ENCODE peak calls at places on chromosomes 13 and 19, in seven cellular contexts. Y is naive thymus-derived CD4-positive, alpha-beta T cell; T is cardiac muscle cell; V is heart left ventricle; K is pancreas; R is mesendoderm; D is breast epithelium. I is an unnamed sample.

GRCh38 chr19:4922530-4923378 is 13.5 kb downstream of the UHRF1 start:
- DNase-seq in Y (no peak), D (no peak), R (no peak), K (no peak), T (no peak), V (no peak), I (no peak)

GRCh38 chr19:40815223-40815622 is 16.2 kb downstream of the EGLN2 start:
- DNase-seq in Y (no peak), D (no peak), T (no peak), R (no peak), V (no peak), K (no peak), I (no peak)

GRCh38 chr13:99196466-99197256 is 4.0 kb upstream of the UBAC2 start:
- DNase-seq in D (no peak), Y (peak; percentile 64), K (no peak), T (no peak), V (no peak), R (no peak), I (no peak)

GRCh38 chr19:13492128-13492527 is 14.2 kb downstream of the CACNA1A start:
- DNase-seq in K (no peak), V (no peak), Y (no peak), D (no peak), R (peak; percentile 77), T (peak; percentile 89), I (no peak)

GRCh38 chr13:84400711-84401110 is 518.4 kb upstream of the SLITRK1 start:
- DNase-seq in V (no peak), D (no peak), K (no peak), R (no peak), T (peak; percentile 78), Y (no peak), I (no peak)

GRCh38 chr19:15251749-15252397 is 19.6 kb upstream of the EPHX3 start:
- DNase-seq in D (no peak), V (peak; percentile 92), K (no peak), Y (no peak), R (peak; percentile 88), T (peak; percentile 98), I (peak; percentile 83)

GRCh38 chr13:19606152-19606551 is 27.3 kb upstream of the MPHOSPH8 start:
- DNase-seq in Y (no peak), D (no peak), V (no peak), R (no peak), T (no peak), K (no peak), I (no peak)

GRCh38 chr19:49741210-49741844 is 21.8 kb downstream of the TSKS start:
- DNase-seq in D (no peak), Y (no peak), V (no peak), K (no peak), R (no peak), T (no peak), I (no peak)

GRCh38 chr19:39871362-39871761 is 25.2 kb upstream of the FBL start:
- DNase-seq in K (no peak), D (no peak), T (no peak), Y (no peak), V (no peak), R (no peak), I (no peak)

GRCh38 chr19:15330801-15331418 is 1.4 kb downstream of the BRD4 start:
- DNase-seq in Y (no peak), R (peak; percentile 74), D (no peak), K (no peak), T (peak; percentile 64), V (no peak), I (no peak)

GRCh38 chr19:13920940-13921744 is 15.1 kb downstream of the CC2D1A start:
- DNase-seq in D (no peak), R (peak; percentile 89), Y (peak; percentile 13), K (no peak), V (no peak), T (peak; percentile 57), I (no peak)

GRCh38 chr19:11626252-11626651 is 29.0 kb downstream of the ZNF627 start:
- DNase-seq in T (no peak), Y (no peak), R (no peak), D (no peak), V (no peak), K (no peak), I (no peak)

GRCh38 chr19:3176715-3177501 is 1.7 kb upstream of the S1PR4 start:
- DNase-seq in K (no peak), V (no peak), D (no peak), T (no peak), R (peak; percentile 49), Y (no peak), I (no peak)

GRCh38 chr13:31051999-31052398 is 109.7 kb downstream of the HSPH1 start:
- DNase-seq in T (no peak), K (no peak), Y (no peak), V (no peak), R (peak; percentile 84), D (no peak), I (no peak)

GRCh38 chr19:17259934-17260333 is 4.6 kb downstream of the USHBP1 start:
- DNase-seq in T (no peak), D (no peak), R (no peak), K (no peak), Y (no peak), V (no peak), I (no peak)

GRCh38 chr19:17706750-17707181 is 12.5 kb upstream of the MAP1S start:
- DNase-seq in V (no peak), R (peak; percentile 91), T (peak; percentile 79), D (no peak), K (no peak), Y (no peak), I (no peak)

GRCh38 chr19:52221031-52221430 is 31.2 kb downstream of the PPP2R1A start:
- DNase-seq in Y (no peak), K (no peak), R (no peak), D (no peak), T (no peak), V (no peak), I (no peak)
- H3K36me3 ChIP-seq in Y (peaks cover 64% of the 10 kb centered on the region), K (peaks cover 78% of the 10 kb centered on the region), R (peaks cover 33% of the 10 kb centered on the region), D (peaks cover 43% of the 10 kb centered on the region), T (peaks cover 91% of the 10 kb centered on the region), V (peaks cover 100% of the 10 kb centered on the region), I (peaks cover 30% of the 10 kb centered on the region)

GRCh38 chr19:45420871-45421270 is 2.8 kb downstream of the ERCC1 start:
- DNase-seq in V (no peak), D (no peak), Y (no peak), K (no peak), R (no peak), T (no peak), I (no peak)

GRCh38 chr19:45419396-45419795 is 4.3 kb downstream of the ERCC1 start:
- DNase-seq in R (no peak), Y (no peak), K (no peak), D (no peak), T (no peak), V (peak; percentile 58), I (no peak)

GRCh38 chr19:45418812-45419211 is 4.9 kb downstream of the ERCC1 start:
- DNase-seq in Y (no peak), D (no peak), T (no peak), R (no peak), V (no peak), K (no peak), I (no peak)

GRCh38 chr19:45420356-45420755 is 3.4 kb downstream of the ERCC1 start:
- DNase-seq in R (no peak), V (no peak), D (no peak), K (no peak), T (no peak), Y (no peak), I (no peak)

DNA sequence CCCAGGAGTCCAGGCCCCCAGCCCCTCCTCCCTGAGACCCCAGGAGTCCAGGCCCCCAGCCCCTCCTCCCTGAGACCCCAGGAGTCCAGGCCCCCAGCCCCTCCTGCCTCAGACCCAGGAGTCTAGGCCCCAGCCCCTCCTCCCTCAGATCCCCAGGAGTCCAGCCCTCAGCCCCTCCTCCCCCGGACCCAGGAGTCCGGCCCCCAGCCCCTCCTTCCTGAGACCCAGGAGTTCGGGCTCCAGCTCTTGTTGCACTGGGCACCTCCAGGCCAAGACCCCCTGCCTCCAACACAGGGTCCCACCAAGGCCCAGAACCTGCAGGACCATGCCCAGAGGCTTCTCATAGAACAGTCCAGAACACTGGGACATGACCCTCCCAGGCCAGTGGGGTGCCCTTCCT is 3.8 kb downstream of the ERCC1 start:
- DNase-seq in Y (no peak), T (no peak), R (no peak), D (no peak), K (no peak), V (no peak), I (no peak)
- H3K4me1 ChIP-seq in Y (peaks cover 24% of the 10 kb centered on the region), T (peaks cover 11% of the 10 kb centered on the region), R (peaks cover 2% of the 10 kb centered on the region), D (peaks cover 8% of the 10 kb centered on the region), K (no peaks in the 10 kb centered on the region), V (peaks cover 26% of the 10 kb centered on the region), I (peaks cover 18% of the 10 kb centered on the region)

GRCh38 chr19:19385900-19386339 is 19.6 kb upstream of the GATAD2A start:
- DNase-seq in R (peak; percentile 73), Y (no peak), D (no peak), K (no peak), T (no peak), V (no peak), I (peak; percentile 31)

GRCh38 chr19:19385131-19385899 is 20.2 kb upstream of the GATAD2A start:
- DNase-seq in R (peak; percentile 100), Y (peak; percentile 100), K (peak; percentile 99), D (peak; percentile 100), T (peak; percentile 100), V (peak; percentile 100), I (peak; percentile 99)

GRCh38 chr19:19386373-19386869 is 19.1 kb upstream of the GATAD2A start:
- DNase-seq in T (no peak), R (no peak), Y (peak; percentile 18), K (no peak), V (no peak), D (no peak), I (no peak)

GRCh38 chr19:19387108-19387507 is 18.4 kb upstream of the GATAD2A start:
- DNase-seq in V (no peak), R (no peak), D (no peak), Y (no peak), T (no peak), K (no peak), I (no peak)

DNA sequence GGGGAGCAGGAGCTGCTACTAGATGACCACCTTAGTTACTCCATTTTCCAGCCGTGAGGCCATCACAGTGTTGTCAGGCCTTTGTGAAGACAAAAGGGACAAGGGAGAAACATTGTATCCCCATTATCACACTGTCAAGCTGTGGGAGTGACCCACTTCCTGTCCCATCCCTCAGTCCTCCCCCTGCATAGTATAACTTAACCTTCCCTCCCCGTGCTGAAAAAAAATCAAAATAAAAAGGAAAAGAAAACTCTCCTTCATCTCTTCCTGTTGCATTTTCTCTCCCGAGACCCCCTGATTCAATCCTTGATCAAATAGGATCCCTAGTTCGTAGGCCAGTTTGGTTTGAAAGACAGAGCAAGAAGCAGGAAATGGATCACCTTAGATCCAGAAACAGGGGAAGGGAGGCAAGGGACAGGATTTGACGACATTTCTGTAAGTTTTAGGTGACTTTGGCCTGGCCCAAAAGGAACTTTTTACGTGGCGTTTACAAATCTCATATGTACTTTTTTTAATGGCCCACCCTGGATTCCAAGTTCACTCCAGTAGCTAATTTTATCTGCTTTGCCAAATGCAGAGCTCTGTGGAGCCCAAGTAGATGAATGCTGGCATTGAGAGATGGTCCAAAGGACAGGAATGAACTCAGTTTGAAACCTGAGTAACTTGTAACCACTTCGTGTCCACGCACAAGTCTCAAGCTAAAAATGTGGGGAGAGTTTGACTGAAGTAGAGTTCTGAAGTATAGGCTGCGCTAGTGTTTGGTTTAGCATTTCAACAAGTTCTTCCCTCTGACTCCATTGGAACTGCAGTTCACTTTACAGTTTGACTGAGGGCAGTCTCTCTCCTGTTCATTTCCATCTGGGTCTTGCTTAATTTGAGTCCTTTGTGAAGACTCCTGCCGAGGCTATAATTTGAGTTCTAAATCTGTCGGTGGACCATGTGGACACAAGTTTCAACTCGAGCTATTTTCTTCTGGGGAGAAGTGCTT is 16.6 kb upstream of the GATAD2A start:
- DNase-seq in R (peak; percentile 30), V (no peak), D (no peak), T (no peak), Y (no peak), K (no peak), I (no peak)
- H3K27ac ChIP-seq in R (no peak overlapping the region), V (no peak overlapping the region), D (peak overlapping the region; percentile 36), T (peak overlapping the region; percentile 79), Y (peak overlapping the region; percentile 59), K (no peak overlapping the region), I (peak overlapping the region; percentile 54)

GRCh38 chr13:26401578-26402021 is 147.7 kb downstream of the CDK8 start:
- DNase-seq in Y (no peak), R (no peak), V (no peak), D (no peak), T (no peak), K (no peak), I (no peak)
- H3K36me3 ChIP-seq in Y (no peaks in the 10 kb centered on the region), R (no peaks in the 10 kb centered on the region), V (peaks cover 94% of the 10 kb centered on the region), D (no peaks in the 10 kb centered on the region), T (peaks cover 35% of the 10 kb centered on the region), K (no peaks in the 10 kb centered on the region), I (peaks cover 76% of the 10 kb centered on the region)